ENCODE peak calls at places on chromosomes 2 and 18, in four cellular contexts. One of them, this sample, is unnamed. For H3K4me1, the result is how much of the 10 kb centered on the place peaks cover.

GRCh38 chr2:54310314-54310713 is 54.3 kb upstream of the TSPYL6 start:
- DNase-seq in ovary: no peak
- DNase-seq in A549: no peak
- DNase-seq in heart right ventricle: no peak
- DNase-seq in this sample: no peak

GRCh38 chr2:11011359-11011758 is 99.6 kb downstream of the KCNF1 start:
- DNase-seq in ovary: no peak
- DNase-seq in A549: no peak
- DNase-seq in heart right ventricle: no peak
- DNase-seq in this sample: no peak

GRCh38 chr2:27720004-27720551 is 51.4 kb upstream of the MRPL33 start:
- DNase-seq in ovary: peak
- DNase-seq in A549: peak
- DNase-seq in heart right ventricle: no peak
- DNase-seq in this sample: no peak

GRCh38 chr2:77513191-77513590 is 9.0 kb downstream of the LRRTM4 start:
- DNase-seq in ovary: no peak
- DNase-seq in A549: peak
- DNase-seq in heart right ventricle: no peak
- DNase-seq in this sample: no peak

GRCh38 chr2:72911256-72911655 is 6.1 kb upstream of the EMX1 start:
- DNase-seq in ovary: no peak
- DNase-seq in A549: no peak
- DNase-seq in heart right ventricle: no peak
- DNase-seq in this sample: no peak

GRCh38 chr2:1628893-1629292 is 115.4 kb downstream of the PXDN start:
- DNase-seq in ovary: no peak
- DNase-seq in A549: no peak
- DNase-seq in heart right ventricle: no peak
- DNase-seq in this sample: no peak

GRCh38 chr2:170713280-170714155 is 1.6 kb upstream of the SP5 start:
- DNase-seq in ovary: no peak
- DNase-seq in A549: no peak
- DNase-seq in heart right ventricle: no peak
- DNase-seq in this sample: peak

GRCh38 chr2:120858764-120859525 is 123.3 kb downstream of the GLI2 start:
- DNase-seq in ovary: no peak
- DNase-seq in A549: no peak
- DNase-seq in heart right ventricle: no peak
- DNase-seq in this sample: no peak

GRCh38 chr2:191152841-191153240 is 2.0 kb upstream of the STAT4 start:
- DNase-seq in ovary: no peak
- DNase-seq in A549: no peak
- DNase-seq in heart right ventricle: no peak
- DNase-seq in this sample: no peak

GRCh38 chr2:179265082-179265575 is 497 bp upstream of the SESTD1 start:
- DNase-seq in ovary: no peak
- DNase-seq in A549: no peak
- DNase-seq in heart right ventricle: no peak
- DNase-seq in this sample: no peak

GRCh38 chr2:74959106-74959751 is 786 bp downstream of the POLE4 start:
- DNase-seq in ovary: peak
- DNase-seq in A549: no peak
- DNase-seq in heart right ventricle: no peak
- DNase-seq in this sample: no peak

GRCh38 chr2:29697181-29697580 is 224.2 kb downstream of the ALK start:
- DNase-seq in ovary: no peak
- DNase-seq in A549: no peak
- DNase-seq in heart right ventricle: no peak
- DNase-seq in this sample: no peak

GRCh38 chr18:33606621-33607020 is 28.6 kb downstream of the ASXL3 start:
- DNase-seq in ovary: no peak
- DNase-seq in A549: peak
- DNase-seq in heart right ventricle: no peak
- DNase-seq in this sample: no peak

DNA sequence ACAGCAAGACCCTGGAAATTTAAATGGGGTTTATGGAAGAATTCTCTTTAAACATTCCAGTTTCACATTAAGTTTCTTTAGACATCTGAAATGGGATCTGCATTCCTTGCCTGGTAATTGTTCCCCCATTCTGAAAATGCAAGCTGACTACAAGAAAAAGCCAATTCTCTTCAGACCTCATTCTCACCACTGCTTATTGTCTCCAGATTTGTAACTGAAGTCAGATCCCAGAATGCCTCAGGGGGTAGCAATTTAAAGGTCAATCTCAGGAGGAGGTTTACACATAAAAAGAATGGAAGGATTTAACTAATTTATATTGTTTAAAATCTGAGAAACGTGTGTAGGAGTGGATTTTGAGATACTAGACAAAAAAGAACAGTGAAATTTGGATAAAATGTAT is 41.2 kb downstream of the COL3A1 start:
- DNase-seq in ovary: no peak
- DNase-seq in A549: no peak
- DNase-seq in heart right ventricle: no peak
- DNase-seq in this sample: no peak
- H3K27ac ChIP-seq in ovary: no peak
- H3K27ac ChIP-seq in A549: no peak
- H3K27ac ChIP-seq in heart right ventricle: no peak
- H3K27ac ChIP-seq in this sample: no peak

GRCh38 chr2:241584446-241584845 is 25.9 kb downstream of the BOK start:
- DNase-seq in ovary: peak
- DNase-seq in A549: peak
- DNase-seq in heart right ventricle: no peak
- DNase-seq in this sample: no peak

GRCh38 chr2:241579281-241579680 is 20.7 kb downstream of the BOK start:
- DNase-seq in ovary: no peak
- DNase-seq in A549: no peak
- DNase-seq in heart right ventricle: no peak
- DNase-seq in this sample: no peak

GRCh38 chr2:241586564-241587264 is 28.2 kb downstream of the BOK start:
- DNase-seq in ovary: no peak
- DNase-seq in A549: no peak
- DNase-seq in heart right ventricle: no peak
- DNase-seq in this sample: no peak

GRCh38 chr2:241582806-241583205 is 24.3 kb downstream of the BOK start:
- DNase-seq in ovary: no peak
- DNase-seq in A549: no peak
- DNase-seq in heart right ventricle: no peak
- DNase-seq in this sample: no peak

DNA sequence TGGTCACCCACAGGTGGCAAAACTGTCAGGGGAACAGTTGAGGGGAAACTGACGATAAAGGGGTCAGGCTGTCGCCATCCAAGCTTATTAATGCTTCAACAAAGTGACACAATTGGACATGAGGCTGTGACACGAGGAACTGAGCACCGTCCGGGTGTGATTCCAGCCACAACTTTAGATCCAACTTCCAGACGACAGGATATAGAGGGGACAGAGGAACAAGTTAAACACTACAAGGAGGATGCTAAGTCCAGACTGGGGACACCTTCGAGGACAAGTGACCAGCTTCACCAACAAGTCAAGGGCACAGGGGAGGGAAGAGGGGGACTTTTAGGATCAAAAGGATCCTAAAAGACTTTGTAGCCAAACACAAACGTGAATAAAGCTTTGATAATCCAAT is 23.8 kb downstream of the BOK start:
- DNase-seq in ovary: no peak
- DNase-seq in A549: no peak
- DNase-seq in heart right ventricle: no peak
- DNase-seq in this sample: no peak
- TF ChIP-seq CTCF in ovary: no peak
- TF ChIP-seq CTCF in A549: no peak
- TF ChIP-seq CTCF in heart right ventricle: no peak
- TF ChIP-seq CTCF in this sample: no peak

GRCh38 chr2:85589166-85589565 is 4.9 kb downstream of the VAMP5 start:
- DNase-seq in ovary: peak
- DNase-seq in A549: no peak
- DNase-seq in heart right ventricle: no peak
- DNase-seq in this sample: no peak

GRCh38 chr2:85590950-85591349 is 4.6 kb upstream of the RNF181 start:
- DNase-seq in ovary: no peak
- DNase-seq in A549: no peak
- DNase-seq in heart right ventricle: no peak
- DNase-seq in this sample: no peak

GRCh38 chr2:85588218-85589044 is 4.2 kb downstream of the VAMP5 start:
- DNase-seq in ovary: no peak
- DNase-seq in A549: no peak
- DNase-seq in heart right ventricle: no peak
- DNase-seq in this sample: no peak

GRCh38 chr2:85591563-85591962 is 4.0 kb upstream of the RNF181 start:
- DNase-seq in ovary: no peak
- DNase-seq in A549: no peak
- DNase-seq in heart right ventricle: no peak
- DNase-seq in this sample: no peak

GRCh38 chr2:85589982-85590791 is 5.4 kb upstream of the RNF181 start:
- DNase-seq in ovary: peak
- DNase-seq in A549: no peak
- DNase-seq in heart right ventricle: peak
- DNase-seq in this sample: no peak
- H3K4me1 ChIP-seq in ovary: under half
- H3K4me1 ChIP-seq in A549: under half
- H3K4me1 ChIP-seq in heart right ventricle: half or more
- H3K4me1 ChIP-seq in this sample: under half

DNA sequence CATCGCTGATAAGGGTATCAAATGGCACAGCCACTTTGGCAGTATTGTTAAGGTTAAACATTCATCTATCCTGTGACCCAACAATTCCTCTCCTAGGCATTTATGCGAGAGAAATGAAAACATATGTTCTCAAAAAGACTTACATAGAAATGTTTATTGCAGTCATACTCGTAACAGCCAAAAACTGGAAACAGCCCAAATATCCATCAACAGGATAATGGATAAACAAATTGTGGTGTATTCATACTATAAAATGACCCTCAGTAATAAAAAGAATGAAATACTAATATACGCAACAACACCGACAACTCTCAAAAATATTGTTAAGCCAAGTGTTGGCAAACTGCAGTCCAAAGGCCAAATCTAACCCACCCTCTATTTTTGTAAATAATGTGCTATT is 151.1 kb downstream of the MREG start:
- DNase-seq in ovary: no peak
- DNase-seq in A549: no peak
- DNase-seq in heart right ventricle: no peak
- DNase-seq in this sample: no peak
- H3K27ac ChIP-seq in ovary: no peak
- H3K27ac ChIP-seq in A549: no peak
- H3K27ac ChIP-seq in heart right ventricle: no peak
- H3K27ac ChIP-seq in this sample: no peak

DNA sequence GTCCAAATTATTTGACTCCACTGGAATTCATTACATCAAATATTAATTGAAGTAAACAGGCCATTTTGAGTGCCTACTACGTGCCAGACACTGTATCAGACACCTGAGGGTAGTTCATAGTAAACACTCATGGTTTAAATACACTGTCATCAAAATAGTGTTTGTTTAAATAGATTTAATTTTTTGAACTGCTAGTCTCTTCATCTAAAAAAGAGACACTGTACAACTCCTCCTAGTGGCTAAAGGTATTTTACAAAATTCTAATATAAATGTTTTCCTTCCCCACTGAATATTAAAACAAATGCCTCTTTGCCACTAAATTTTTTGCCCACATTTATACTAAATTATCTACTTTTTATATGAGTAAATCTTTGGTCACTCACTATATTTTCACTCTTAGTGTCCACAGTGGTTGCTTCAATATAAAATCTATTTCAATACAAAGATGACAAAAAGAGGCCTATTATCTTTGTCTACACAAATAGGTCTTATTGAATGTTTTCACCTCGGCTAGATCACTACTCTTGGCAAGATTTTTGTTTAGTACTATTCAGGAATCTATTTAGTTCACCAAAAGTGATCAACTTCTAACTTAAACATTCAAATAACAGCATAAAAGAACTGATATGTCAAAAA is 122.1 kb downstream of the TMEM247 start:
- DNase-seq in ovary: no peak
- DNase-seq in A549: no peak
- DNase-seq in heart right ventricle: no peak
- DNase-seq in this sample: no peak
- TF ChIP-seq CTCF in ovary: peak
- TF ChIP-seq CTCF in A549: peak
- TF ChIP-seq CTCF in heart right ventricle: no peak
- TF ChIP-seq CTCF in this sample: peak

GRCh38 chr2:71483246-71483645 is 29.9 kb downstream of the DYSF start:
- DNase-seq in ovary: no peak
- DNase-seq in A549: no peak
- DNase-seq in heart right ventricle: no peak
- DNase-seq in this sample: no peak
- H3K4me1 ChIP-seq in ovary: under half
- H3K4me1 ChIP-seq in A549: under half
- H3K4me1 ChIP-seq in heart right ventricle: under half
- H3K4me1 ChIP-seq in this sample: under half

DNA sequence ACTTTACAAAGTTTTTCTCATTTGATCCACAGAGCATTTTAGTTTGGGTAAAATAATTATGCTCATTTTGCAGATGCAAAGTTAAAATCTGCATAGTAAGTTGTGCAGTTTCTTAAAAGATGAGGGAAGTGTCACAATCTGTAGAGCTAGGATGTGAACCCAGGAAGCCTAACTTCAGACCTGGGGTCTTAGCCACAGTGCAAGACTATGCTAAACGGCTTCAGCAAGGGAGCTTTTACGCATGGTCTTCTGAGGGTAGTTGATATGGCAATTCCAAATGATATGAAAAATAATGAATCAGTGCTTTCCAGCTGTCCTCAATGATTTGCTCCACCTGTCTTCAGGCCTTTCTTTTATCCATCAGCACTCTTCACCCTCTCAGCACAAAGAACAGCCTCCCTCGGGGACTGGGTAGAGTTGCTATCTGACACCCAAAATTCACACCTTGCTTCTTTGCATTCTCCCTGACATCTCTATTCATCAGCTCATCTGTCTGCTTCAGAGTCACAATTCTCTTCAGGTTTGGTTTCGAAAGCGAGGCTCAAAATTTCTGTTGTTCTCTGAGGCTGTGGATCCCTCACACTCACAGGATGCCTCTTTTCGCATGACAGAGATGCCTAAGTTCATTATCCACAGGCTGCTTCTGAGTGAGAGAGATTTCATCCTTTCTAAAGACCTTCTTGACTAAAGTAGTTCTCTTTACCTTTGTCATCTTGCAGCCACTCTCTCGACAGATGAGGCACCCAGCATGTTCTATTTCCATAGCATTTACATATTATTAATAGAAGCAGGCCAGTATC is 302.4 kb downstream of the NRXN1 start:
- DNase-seq in ovary: no peak
- DNase-seq in A549: no peak
- DNase-seq in heart right ventricle: no peak
- DNase-seq in this sample: no peak
- H3K27ac ChIP-seq in ovary: no peak
- H3K27ac ChIP-seq in A549: no peak
- H3K27ac ChIP-seq in heart right ventricle: no peak
- H3K27ac ChIP-seq in this sample: no peak